ENCODE peak calls at places on chromosomes 5 and 9, in nine cellular contexts. One of them, this sample, is unnamed.

GRCh38 chr9:115730845-115731244 is 422.7 kb upstream of the PAPPA start:
- DNase-seq in heart left ventricle: no peak
- DNase-seq in tibial nerve: no peak
- DNase-seq in transverse colon: no peak
- DNase-seq in HepG2: no peak
- DNase-seq in stomach: no peak
- DNase-seq in IMR-90: peak; percentile 13
- DNase-seq in lower leg skin: no peak
- DNase-seq in A549: no peak
- DNase-seq in this sample: no peak

GRCh38 chr9:31302620-31303418 is 1081.6 kb upstream of the ACO1 start:
- DNase-seq in heart left ventricle: no peak
- DNase-seq in tibial nerve: no peak
- DNase-seq in transverse colon: no peak
- DNase-seq in HepG2: no peak
- DNase-seq in stomach: no peak
- DNase-seq in IMR-90: no peak
- DNase-seq in lower leg skin: no peak
- DNase-seq in A549: no peak
- DNase-seq in this sample: no peak

GRCh38 chr9:78004478-78005229 is 27.0 kb downstream of the GNAQ start:
- DNase-seq in heart left ventricle: no peak
- DNase-seq in tibial nerve: no peak
- DNase-seq in transverse colon: no peak
- DNase-seq in HepG2: peak; percentile 85
- DNase-seq in stomach: no peak
- DNase-seq in IMR-90: peak; percentile 30
- DNase-seq in lower leg skin: no peak
- DNase-seq in A549: peak; percentile 43
- DNase-seq in this sample: no peak

GRCh38 chr5:40653221-40654022 is 26.3 kb upstream of the PTGER4 start:
- DNase-seq in heart left ventricle: no peak
- DNase-seq in tibial nerve: no peak
- DNase-seq in transverse colon: no peak
- DNase-seq in HepG2: no peak
- DNase-seq in stomach: no peak
- DNase-seq in IMR-90: no peak
- DNase-seq in lower leg skin: no peak
- DNase-seq in A549: no peak
- DNase-seq in this sample: no peak

GRCh38 chr9:129208191-129209091 is 30.4 kb upstream of the IER5L start:
- DNase-seq in heart left ventricle: no peak
- DNase-seq in tibial nerve: no peak
- DNase-seq in transverse colon: no peak
- DNase-seq in HepG2: no peak
- DNase-seq in stomach: no peak
- DNase-seq in IMR-90: no peak
- DNase-seq in lower leg skin: no peak
- DNase-seq in A549: no peak
- DNase-seq in this sample: no peak

GRCh38 chr5:142874537-142874936 is 104.4 kb downstream of the ARHGAP26 start:
- DNase-seq in heart left ventricle: peak; percentile 82
- DNase-seq in tibial nerve: peak; percentile 70
- DNase-seq in transverse colon: peak; percentile 95
- DNase-seq in HepG2: peak; percentile 67
- DNase-seq in stomach: peak; percentile 97
- DNase-seq in IMR-90: no peak
- DNase-seq in lower leg skin: peak; percentile 63
- DNase-seq in A549: peak; percentile 73
- DNase-seq in this sample: peak; percentile 94

GRCh38 chr5:138737494-138738265 is 15.5 kb upstream of the CTNNA1 start:
- DNase-seq in heart left ventricle: no peak
- DNase-seq in tibial nerve: no peak
- DNase-seq in transverse colon: no peak
- DNase-seq in HepG2: no peak
- DNase-seq in stomach: no peak
- DNase-seq in IMR-90: no peak
- DNase-seq in lower leg skin: no peak
- DNase-seq in A549: no peak
- DNase-seq in this sample: no peak

GRCh38 chr9:76215066-76215465 is 179.2 kb downstream of the RFK start:
- DNase-seq in heart left ventricle: no peak
- DNase-seq in tibial nerve: no peak
- DNase-seq in transverse colon: no peak
- DNase-seq in HepG2: no peak
- DNase-seq in stomach: no peak
- DNase-seq in IMR-90: peak; percentile 86
- DNase-seq in lower leg skin: peak; percentile 30
- DNase-seq in A549: no peak
- DNase-seq in this sample: no peak

GRCh38 chr9:37096628-37097027 is 23.7 kb upstream of the ZCCHC7 start:
- DNase-seq in heart left ventricle: no peak
- DNase-seq in tibial nerve: no peak
- DNase-seq in transverse colon: no peak
- DNase-seq in HepG2: no peak
- DNase-seq in stomach: no peak
- DNase-seq in IMR-90: no peak
- DNase-seq in lower leg skin: no peak
- DNase-seq in A549: no peak
- DNase-seq in this sample: no peak

GRCh38 chr5:102450313-102450990 is 48.3 kb downstream of the SLCO6A1 start:
- DNase-seq in heart left ventricle: no peak
- DNase-seq in tibial nerve: no peak
- DNase-seq in transverse colon: no peak
- DNase-seq in HepG2: peak; percentile 17
- DNase-seq in stomach: no peak
- DNase-seq in IMR-90: no peak
- DNase-seq in lower leg skin: no peak
- DNase-seq in A549: no peak
- DNase-seq in this sample: peak; percentile 24

GRCh38 chr9:137975936-137976565 is 98.5 kb downstream of the CACNA1B start:
- DNase-seq in heart left ventricle: no peak
- DNase-seq in tibial nerve: no peak
- DNase-seq in transverse colon: no peak
- DNase-seq in HepG2: no peak
- DNase-seq in stomach: peak; percentile 17
- DNase-seq in IMR-90: no peak
- DNase-seq in lower leg skin: no peak
- DNase-seq in A549: no peak
- DNase-seq in this sample: no peak

GRCh38 chr5:10324519-10325370 is 17.0 kb upstream of the CMBL start:
- DNase-seq in heart left ventricle: no peak
- DNase-seq in tibial nerve: no peak
- DNase-seq in transverse colon: no peak
- DNase-seq in HepG2: no peak
- DNase-seq in stomach: no peak
- DNase-seq in IMR-90: no peak
- DNase-seq in lower leg skin: no peak
- DNase-seq in A549: no peak
- DNase-seq in this sample: no peak

DNA sequence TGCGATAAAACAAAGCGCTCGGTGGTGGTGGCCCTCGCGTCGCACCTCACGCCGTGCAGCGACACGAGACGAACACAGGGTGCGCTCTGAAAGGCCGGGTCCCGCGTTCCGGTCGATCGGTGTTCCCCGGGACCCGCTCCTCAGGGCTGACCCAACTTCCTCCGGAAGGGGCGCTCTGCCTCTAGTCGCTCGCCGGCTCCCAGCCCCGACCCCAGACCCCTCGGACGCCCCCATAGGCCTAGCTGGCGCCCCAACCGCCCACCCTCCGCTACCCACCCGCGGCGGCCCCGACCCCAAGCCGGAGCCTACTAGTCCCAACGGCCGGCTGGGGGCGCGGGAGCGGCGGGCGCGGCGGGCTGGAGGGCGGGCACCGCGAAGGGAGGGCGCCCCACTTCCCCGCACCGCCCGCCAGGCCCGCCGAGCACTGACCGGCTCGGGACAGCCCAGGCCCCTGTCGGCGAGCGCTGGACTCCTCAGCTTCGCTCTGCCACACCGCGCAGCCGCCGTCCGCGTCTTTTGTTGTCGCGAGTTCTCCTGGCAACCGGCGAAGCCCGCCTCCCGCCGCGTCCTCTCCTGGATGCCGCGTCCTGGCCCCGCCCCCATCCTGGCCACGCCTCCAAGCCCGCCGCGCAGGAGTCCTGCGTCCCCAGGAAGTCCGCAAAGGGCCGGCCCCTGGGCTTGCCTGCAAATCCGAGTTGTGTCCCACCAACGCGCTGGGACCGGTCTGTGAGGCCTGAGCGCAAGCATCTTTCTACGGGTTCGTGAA is at the start of gene KIF27:
- DNase-seq in heart left ventricle: peak; percentile 100
- DNase-seq in tibial nerve: peak; percentile 99
- DNase-seq in transverse colon: peak; percentile 99
- DNase-seq in HepG2: peak; percentile 92
- DNase-seq in stomach: peak; percentile 99
- DNase-seq in IMR-90: peak; percentile 96
- DNase-seq in lower leg skin: peak; percentile 97
- DNase-seq in A549: peak; percentile 88
- DNase-seq in this sample: peak; percentile 99
- TF ChIP-seq POLR2A in heart left ventricle: peak; percentile 89
- TF ChIP-seq POLR2A in tibial nerve: peak; percentile 88
- TF ChIP-seq POLR2A in transverse colon: peak; percentile 77
- TF ChIP-seq POLR2A in HepG2: peak; percentile 90
- TF ChIP-seq POLR2A in stomach: no peak
- TF ChIP-seq POLR2A in IMR-90: peak; percentile 83
- TF ChIP-seq POLR2A in lower leg skin: no peak
- TF ChIP-seq POLR2A in A549: peak; percentile 85
- TF ChIP-seq POLR2A in this sample: peak; percentile 79

DNA sequence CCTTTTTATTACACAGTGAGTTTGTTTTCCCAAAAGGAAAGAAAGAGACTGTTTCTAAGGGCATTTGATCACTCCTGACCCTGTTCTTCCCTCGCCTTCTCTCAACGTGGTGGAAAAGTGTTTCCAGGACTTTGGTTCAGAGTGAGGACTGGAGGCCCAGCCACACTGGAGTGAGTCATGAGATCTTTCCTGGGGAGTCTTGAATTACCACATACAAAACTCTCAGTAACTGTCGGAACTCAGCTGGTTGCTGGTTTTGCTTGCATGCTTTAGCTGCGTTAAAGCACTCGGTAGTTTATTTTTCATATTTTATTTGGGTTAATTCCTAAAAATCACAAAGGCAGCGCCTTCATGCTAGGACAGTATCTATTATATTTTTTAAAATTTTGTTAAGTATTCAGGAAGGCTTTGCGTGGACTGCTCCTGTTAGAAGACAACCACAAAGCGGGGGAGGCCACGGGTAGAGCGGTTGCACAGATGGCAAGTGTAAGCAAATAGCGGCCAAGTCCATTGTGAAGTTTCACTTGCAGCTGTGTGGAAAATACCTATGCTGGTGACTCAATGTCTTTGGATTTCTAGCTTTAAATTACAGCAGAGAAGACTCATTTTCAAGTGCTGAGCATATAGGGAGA is 77.7 kb downstream of the ARSB start:
- DNase-seq in heart left ventricle: peak; percentile 55
- DNase-seq in tibial nerve: no peak
- DNase-seq in transverse colon: no peak
- DNase-seq in HepG2: no peak
- DNase-seq in stomach: no peak
- DNase-seq in IMR-90: peak; percentile 99
- DNase-seq in lower leg skin: no peak
- DNase-seq in A549: no peak
- DNase-seq in this sample: peak; percentile 54
- H3K4me3 ChIP-seq in heart left ventricle: peak overlapping the region; percentile 33
- H3K4me3 ChIP-seq in tibial nerve: no peak overlapping the region
- H3K4me3 ChIP-seq in transverse colon: no peak overlapping the region
- H3K4me3 ChIP-seq in HepG2: no peak overlapping the region
- H3K4me3 ChIP-seq in stomach: no peak overlapping the region
- H3K4me3 ChIP-seq in IMR-90: no peak overlapping the region
- H3K4me3 ChIP-seq in lower leg skin: no peak overlapping the region
- H3K4me3 ChIP-seq in A549: no peak overlapping the region
- H3K4me3 ChIP-seq in this sample: no peak overlapping the region

DNA sequence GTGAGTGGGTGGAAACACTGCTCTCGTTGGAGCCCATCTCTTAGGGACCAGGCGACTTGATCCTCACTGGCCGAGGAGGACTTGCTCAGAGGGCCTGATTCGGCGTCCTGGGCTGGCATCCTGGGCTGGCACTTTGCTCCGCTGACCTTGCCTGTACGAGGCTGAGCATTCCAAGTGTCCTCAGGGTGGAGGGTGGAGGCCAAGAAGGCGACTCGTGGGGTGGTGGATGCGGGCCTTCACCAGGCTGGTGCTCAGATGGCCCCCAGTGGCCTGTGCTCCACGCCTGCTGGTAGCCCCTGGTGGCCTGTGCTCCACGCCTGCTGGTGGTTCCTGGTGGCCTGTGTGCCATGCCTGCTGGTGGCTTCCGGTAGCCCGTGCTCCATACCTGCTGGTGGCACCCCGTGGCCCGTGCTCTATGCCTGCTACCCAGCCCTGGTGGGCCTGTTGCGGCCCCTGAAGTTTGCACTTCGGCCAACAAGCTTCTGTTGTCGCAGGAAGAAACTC is 42.9 kb downstream of the PHF2 start:
- DNase-seq in heart left ventricle: no peak
- DNase-seq in tibial nerve: no peak
- DNase-seq in transverse colon: no peak
- DNase-seq in HepG2: no peak
- DNase-seq in stomach: no peak
- DNase-seq in IMR-90: no peak
- DNase-seq in lower leg skin: no peak
- DNase-seq in A549: no peak
- DNase-seq in this sample: peak; percentile 3
- TF ChIP-seq CTCF in heart left ventricle: no peak
- TF ChIP-seq CTCF in tibial nerve: no peak
- TF ChIP-seq CTCF in transverse colon: no peak
- TF ChIP-seq CTCF in HepG2: no peak
- TF ChIP-seq CTCF in stomach: no peak
- TF ChIP-seq CTCF in IMR-90: no peak
- TF ChIP-seq CTCF in lower leg skin: no peak
- TF ChIP-seq CTCF in A549: no peak
- TF ChIP-seq CTCF in this sample: no peak

DNA sequence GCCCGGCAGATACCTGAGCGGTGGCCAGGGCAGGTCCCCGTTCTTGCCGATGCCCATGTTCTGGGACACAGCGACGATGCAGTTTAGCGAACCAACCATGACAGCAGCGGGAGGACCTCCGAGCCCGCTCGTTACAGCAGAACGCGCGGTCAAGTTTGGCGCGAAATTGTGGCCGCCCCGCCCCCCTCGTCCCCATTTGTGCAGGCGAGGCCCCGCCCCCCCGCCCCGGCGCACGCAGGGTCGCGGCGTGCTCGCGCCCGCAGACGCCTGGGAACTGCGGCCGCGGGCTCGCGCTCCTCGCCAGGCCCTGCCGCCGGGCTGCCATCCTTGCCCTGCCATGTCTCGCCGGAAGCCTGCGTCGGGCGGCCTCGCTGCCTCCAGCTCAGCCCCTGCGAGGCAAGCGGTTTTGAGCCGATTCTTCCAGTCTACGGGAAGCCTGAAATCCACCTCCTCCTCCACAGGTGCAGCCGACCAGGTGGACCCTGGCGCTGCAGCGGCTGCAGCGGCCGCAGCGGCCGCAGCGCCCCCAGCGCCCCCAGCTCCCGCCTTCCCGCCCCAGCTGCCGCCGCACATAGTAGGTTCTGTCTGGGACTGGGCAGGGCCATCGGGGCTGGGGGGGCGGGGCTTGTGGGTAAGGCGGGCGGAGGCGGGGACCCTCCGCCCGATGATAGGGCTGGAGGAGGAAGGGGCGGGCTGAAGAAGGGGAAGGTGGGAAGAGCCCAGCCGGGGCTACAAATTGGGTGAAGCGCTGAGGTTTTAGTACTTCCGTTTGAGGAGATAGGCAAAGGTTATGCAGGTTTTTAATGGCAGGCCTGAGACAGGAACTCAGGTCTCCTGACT is at the start of the genes DHFR and MSH3:
- DNase-seq in heart left ventricle: peak; percentile 90
- DNase-seq in tibial nerve: peak; percentile 78
- DNase-seq in transverse colon: peak; percentile 90
- DNase-seq in HepG2: peak; percentile 90
- DNase-seq in stomach: peak; percentile 89
- DNase-seq in IMR-90: peak; percentile 83
- DNase-seq in lower leg skin: peak; percentile 79
- DNase-seq in A549: peak; percentile 85
- DNase-seq in this sample: peak; percentile 93
- TF ChIP-seq POLR2A in heart left ventricle: peak; percentile 63
- TF ChIP-seq POLR2A in tibial nerve: peak; percentile 56
- TF ChIP-seq POLR2A in transverse colon: peak; percentile 76
- TF ChIP-seq POLR2A in HepG2: peak; percentile 57
- TF ChIP-seq POLR2A in stomach: no peak
- TF ChIP-seq POLR2A in IMR-90: peak; percentile 69
- TF ChIP-seq POLR2A in lower leg skin: no peak
- TF ChIP-seq POLR2A in A549: peak; percentile 79
- TF ChIP-seq POLR2A in this sample: peak; percentile 38